ENCODE peak calls at places on chromosomes 1 and 21, in four cellular contexts. W, Z, R and S are unnamed samples.

GRCh38 chr1:37323486-37324377 is 150.6 kb upstream of the ZC3H12A start:
- DNase-seq in W (peak; percentile 33), Z (peak; percentile 88), R (no peak), S (peak; percentile 51)

GRCh38 chr1:43482240-43482639 is 28.5 kb upstream of the HYI start:
- DNase-seq in W (no peak), R (no peak), Z (no peak), S (no peak)

GRCh38 chr21:46092026-46092764 is 5.7 kb upstream of the COL6A2 start:
- DNase-seq in W (no peak), Z (no peak), R (no peak), S (no peak)

GRCh38 chr1:119987112-119987511 is 82.3 kb downstream of the NOTCH2 start:
- DNase-seq in Z (no peak), W (no peak), R (no peak), S (no peak)

GRCh38 chr1:109994654-109995053 is 10.1 kb downstream of the AHCYL1 start:
- DNase-seq in R (no peak), W (no peak), Z (no peak), S (no peak)

GRCh38 chr1:177343445-177343844 is 172.7 kb downstream of the BRINP2 start:
- DNase-seq in W (no peak), R (no peak), Z (no peak), S (no peak)

GRCh38 chr1:17014671-17015567 is 3.2 kb upstream of the ATP13A2 start:
- DNase-seq in W (no peak), R (no peak), Z (no peak), S (no peak)

GRCh38 chr1:22665752-22666151 is 12.7 kb downstream of the C1QB start:
- DNase-seq in Z (peak; percentile 56), W (no peak), R (no peak), S (peak; percentile 53)

GRCh38 chr1:38221006-38221649 is 174.5 kb upstream of the POU3F1 start:
- DNase-seq in W (no peak), Z (no peak), R (no peak), S (no peak)

GRCh38 chr1:76048194-76048593 is 26.4 kb upstream of the ST6GALNAC3 start:
- DNase-seq in W (no peak), R (no peak), Z (no peak), S (no peak)

GRCh38 chr1:201539561-201540404 is 856 bp downstream of the NAV1 start:
- DNase-seq in Z (peak; percentile 36), W (no peak), R (no peak), S (no peak)
- TF ChIP-seq BHLHE40 in Z (no peak), W (no peak), R (no peak), S (no peak)

DNA sequence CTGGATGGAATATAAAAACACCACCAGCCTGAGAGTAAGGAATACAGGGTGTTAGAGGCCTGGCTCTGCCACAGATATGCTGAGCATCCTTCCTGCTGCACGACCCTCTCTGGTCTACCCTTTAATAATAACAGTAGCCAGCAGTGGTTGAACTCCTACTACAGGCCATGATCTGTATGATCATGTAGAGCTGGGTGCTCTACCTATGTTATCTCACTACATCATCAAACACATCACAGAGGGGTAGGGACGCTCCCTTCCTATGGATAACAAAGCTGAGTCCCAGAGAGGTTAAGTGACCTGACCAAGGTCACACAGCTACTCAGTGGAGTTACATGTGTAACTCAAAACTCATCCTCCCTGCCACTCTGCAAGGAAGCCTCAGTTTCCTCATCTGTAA is 13.0 kb upstream of the MYOM3 start:
- DNase-seq in W (no peak), R (no peak), Z (no peak), S (no peak)
- TF ChIP-seq TARDBP in W (no peak), R (no peak), Z (no peak), S (no peak)

GRCh38 chr1:92913093-92913819 is 48.0 kb downstream of the DIPK1A start:
- DNase-seq in Z (no peak), R (no peak), W (no peak), S (no peak)
- TF ChIP-seq BHLHE40 in Z (no peak), R (no peak), W (no peak), S (no peak)

GRCh38 chr1:31207590-31207989 is 32.1 kb downstream of the NKAIN1 start:
- DNase-seq in W (no peak), Z (no peak), R (no peak), S (no peak)
- TF ChIP-seq TARDBP in W (no peak), Z (no peak), R (no peak), S (no peak)

DNA sequence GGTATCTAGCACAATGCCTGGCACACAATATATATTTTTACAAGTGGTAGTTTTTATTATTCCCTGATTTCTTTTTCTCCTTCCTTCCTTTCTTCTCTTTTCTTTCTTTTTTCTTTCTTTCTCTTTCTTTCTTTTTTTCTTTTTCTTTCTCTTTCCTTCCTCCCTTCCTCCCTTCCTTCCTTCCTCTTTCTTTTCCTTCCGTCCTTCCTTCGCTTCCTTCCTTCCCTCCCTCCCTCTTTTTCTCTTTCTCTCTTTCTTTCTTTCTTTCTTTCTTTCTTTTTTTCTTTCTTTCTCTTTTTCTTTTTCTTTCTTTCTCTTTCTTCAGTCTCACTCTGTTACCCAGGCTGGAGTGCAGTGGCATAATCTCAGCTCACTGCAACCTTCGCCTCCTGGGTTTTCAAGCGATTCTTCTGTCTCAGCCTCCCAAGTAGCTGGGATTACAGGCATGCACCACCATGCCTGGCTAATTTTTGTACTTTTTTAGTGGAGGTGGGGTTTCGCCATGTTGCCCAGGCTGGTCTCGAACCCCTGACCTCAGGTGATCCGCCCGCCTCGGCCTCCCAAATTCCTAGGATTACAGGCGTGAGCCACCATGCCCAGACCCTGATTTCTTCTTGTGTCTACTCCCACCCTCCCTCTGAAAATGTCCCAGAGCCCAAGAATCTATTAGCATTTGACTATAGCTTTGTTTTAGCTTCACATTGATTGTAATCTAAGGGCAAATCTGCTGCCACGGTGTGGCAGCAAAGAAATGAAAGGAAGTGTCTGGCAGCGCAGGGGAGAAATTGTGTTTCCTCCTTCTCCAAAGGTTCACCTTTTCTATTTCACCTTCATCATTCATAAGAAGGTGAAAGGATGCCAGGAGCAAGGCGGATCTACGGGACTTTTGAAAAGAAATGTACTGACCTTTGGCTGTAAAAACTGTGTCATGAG is 19.9 kb upstream of the ABCB10 start:
- DNase-seq in R (no peak), Z (no peak), W (no peak), S (no peak)
- TF ChIP-seq BHLHE40 in R (no peak), Z (no peak), W (no peak), S (no peak)

GRCh38 chr1:1364266-1364665 is 5.9 kb upstream of the MXRA8 start:
- DNase-seq in R (no peak), W (no peak), Z (no peak), S (no peak)
- TF ChIP-seq TARDBP in R (no peak), W (no peak), Z (no peak), S (no peak)

GRCh38 chr21:37557261-37557950 is 190.8 kb downstream of the DYRK1A start:
- DNase-seq in R (peak; percentile 91), Z (no peak), W (peak; percentile 28), S (no peak)
- TF ChIP-seq BHLHE40 in R (peak; percentile 62), Z (no peak), W (no peak), S (no peak)

DNA sequence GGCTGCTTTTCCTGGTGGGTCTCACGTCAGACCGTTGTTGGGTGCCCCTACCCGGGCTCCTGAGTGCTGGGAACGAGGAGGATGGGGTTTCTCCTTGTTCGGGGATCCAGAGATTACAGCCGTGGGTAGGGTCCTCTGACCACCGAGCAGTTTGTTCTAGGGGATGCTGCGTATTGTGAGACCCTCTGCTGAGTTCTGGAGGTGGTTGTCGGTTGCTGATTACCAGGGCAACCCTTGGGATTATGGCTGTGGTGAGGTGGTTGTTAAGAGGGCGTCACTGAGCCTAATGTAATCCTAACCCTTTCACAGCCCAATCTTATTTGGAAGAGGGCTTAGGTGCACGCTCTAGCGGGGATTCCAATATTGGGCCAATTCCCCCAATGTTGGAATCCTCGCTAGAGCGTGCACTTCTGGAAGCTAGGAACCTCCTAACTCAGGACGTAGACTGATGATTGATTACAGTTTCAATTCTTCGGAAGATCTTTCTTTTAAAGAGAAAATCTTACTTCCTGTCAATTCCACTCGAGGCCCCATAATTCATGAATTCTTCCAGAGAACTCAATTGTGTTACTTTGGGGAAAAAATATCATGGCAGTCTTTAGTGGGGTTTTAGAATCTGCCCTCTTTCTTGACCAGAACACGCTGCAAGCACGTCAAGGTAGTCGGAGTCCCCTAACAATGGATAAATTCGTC is 483 bp downstream of the TCEANC2 start:
- DNase-seq in R (no peak), W (no peak), Z (no peak), S (no peak)
- TF ChIP-seq TARDBP in R (no peak), W (no peak), Z (no peak), S (no peak)

DNA sequence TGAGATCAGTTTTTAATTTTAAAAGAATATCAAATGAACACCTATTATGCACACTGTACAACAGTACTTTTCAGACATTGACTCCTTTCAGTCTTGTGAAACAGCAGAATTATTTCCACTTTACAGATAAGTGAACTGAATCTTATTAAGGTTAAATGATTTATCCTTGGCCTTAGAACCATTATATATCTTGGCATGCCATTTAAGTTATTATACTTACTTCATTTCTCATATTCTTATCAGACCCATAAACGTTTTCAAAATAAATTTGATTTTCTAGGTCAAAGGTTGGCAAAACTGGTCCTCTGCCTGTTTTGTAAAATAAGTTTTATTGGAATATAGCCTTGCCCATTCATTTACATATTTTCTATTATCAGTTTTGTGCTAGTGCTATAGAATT is 33.0 kb upstream of the SNRPE start:
- DNase-seq in Z (no peak), R (no peak), W (no peak), S (no peak)
- TF ChIP-seq BHLHE40 in Z (no peak), R (no peak), W (no peak), S (no peak)